ENCODE peak calls at places on chromosomes 5 and 9, in seven cellular contexts. S is kidney; Y is left ventricle myocardium superior; F is C1 segment of cervical spinal cord; E is stimulated activated CD8-positive, alpha-beta memory T cell treated with anti-CD3 and anti-CD28 coated beads, Interleukin-15, amount 100 ng/mL, for 24 hours; T is cardiac fibroblast; I is activated CD4-positive, CD25-positive, alpha-beta regulatory T cell treated with anti-CD3 and anti-CD28 coated beads, Interleukin-2, amount 50 U/mL, for 72 hours. P is an unnamed sample.

GRCh38 chr9:122350577-122351355 is 20.1 kb upstream of the PTGS1 start:
- DNase-seq in S (peak; percentile 90), Y (peak; percentile 89), F (peak; percentile 68), E (peak; percentile 68), T (peak; percentile 75), I (peak; percentile 83), P (peak; percentile 87)

GRCh38 chr9:93682155-93682968 is 106.0 kb downstream of the PHF2 start:
- DNase-seq in S (peak; percentile 82), Y (peak; percentile 76), F (no peak), E (peak; percentile 38), T (peak; percentile 62), I (peak; percentile 73), P (peak; percentile 64)

GRCh38 chr5:174245506-174245905 is 200.0 kb downstream of the NSG2 start:
- DNase-seq in S (no peak), Y (no peak), F (no peak), E (no peak), T (no peak), I (no peak), P (no peak)

GRCh38 chr5:145056805-145057204 is 778.3 kb downstream of the PRELID2 start:
- DNase-seq in S (no peak), Y (no peak), F (no peak), E (no peak), T (peak; percentile 33), I (no peak), P (no peak)

GRCh38 chr9:98995059-98995665 is 51.5 kb downstream of the COL15A1 start:
- DNase-seq in S (no peak), Y (peak; percentile 85), F (no peak), E (no peak), T (peak; percentile 59), I (no peak), P (no peak)

GRCh38 chr5:149237662-149238061 is 34.0 kb upstream of the AFAP1L1 start:
- DNase-seq in S (no peak), Y (no peak), F (no peak), E (no peak), T (no peak), I (no peak), P (no peak)

GRCh38 chr5:176542135-176542595 is 5.0 kb upstream of the RNF44 start:
- DNase-seq in S (peak; percentile 76), Y (peak; percentile 52), F (no peak), E (no peak), T (no peak), I (peak; percentile 76), P (no peak)

GRCh38 chr5:153699035-153699434 is 208.6 kb downstream of the GRIA1 start:
- DNase-seq in S (no peak), Y (no peak), F (no peak), E (no peak), T (no peak), I (no peak), P (no peak)

GRCh38 chr9:120866651-120867050 is 10.3 kb downstream of the PHF19 start:
- DNase-seq in S (no peak), Y (no peak), F (no peak), E (no peak), T (no peak), I (no peak), P (no peak)

GRCh38 chr9:76887003-76887821 is 18.7 kb downstream of the PRUNE2 start:
- DNase-seq in S (no peak), Y (no peak), F (no peak), E (no peak), T (no peak), I (no peak), P (no peak)

GRCh38 chr5:82984786-82985762 is 92.1 kb downstream of the TMEM167A start:
- DNase-seq in S (no peak), Y (no peak), F (no peak), E (no peak), T (no peak), I (no peak), P (no peak)

GRCh38 chr9:98869866-98870265 is 62.4 kb downstream of the GALNT12 start:
- DNase-seq in S (no peak), Y (no peak), F (no peak), E (no peak), T (no peak), I (no peak), P (no peak)

GRCh38 chr5:143791848-143792701 is 19.9 kb upstream of the HMHB1 start:
- DNase-seq in S (no peak), Y (no peak), F (no peak), E (no peak), T (peak; percentile 18), I (no peak), P (no peak)

GRCh38 chr9:108761530-108762347 is 94.0 kb downstream of the ACTL7B start:
- DNase-seq in S (no peak), Y (peak; percentile 58), F (no peak), E (peak; percentile 1), T (peak; percentile 69), I (no peak), P (peak; percentile 70)

GRCh38 chr5:20974423-20974822 is 986.4 kb upstream of the CDH18 start:
- DNase-seq in S (no peak), Y (no peak), F (no peak), E (no peak), T (no peak), I (no peak), P (no peak)

GRCh38 chr5:137312060-137312459 is 187.1 kb downstream of the SPOCK1 start:
- DNase-seq in S (no peak), Y (no peak), F (no peak), E (no peak), T (no peak), I (no peak), P (peak; percentile 26)

GRCh38 chr5:126534543-126534942 is 60.5 kb downstream of the ALDH7A1 start:
- DNase-seq in S (no peak), Y (no peak), F (no peak), E (no peak), T (no peak), I (no peak), P (no peak)

GRCh38 chr5:142717582-142718215 is 31.8 kb upstream of the FGF1 start:
- DNase-seq in S (no peak), Y (no peak), F (no peak), E (no peak), T (peak; percentile 84), I (no peak), P (no peak)

GRCh38 chr9:88578486-88579362 is 43.7 kb downstream of the NXNL2 start:
- DNase-seq in S (peak; percentile 92), Y (peak; percentile 88), F (peak; percentile 33), E (peak; percentile 63), T (peak; percentile 81), I (peak; percentile 84), P (peak; percentile 80)

GRCh38 chr5:98769256-98770157 is 4.0 kb upstream of the RGMB start:
- DNase-seq in S (peak; percentile 79), Y (peak; percentile 48), F (no peak), E (no peak), T (peak; percentile 70), I (peak; percentile 37), P (no peak)

GRCh38 chr9:114250235-114250568 is 72.7 kb upstream of the ORM1 start:
- DNase-seq in S (no peak), Y (peak; percentile 94), F (peak; percentile 43), E (no peak), T (peak; percentile 8), I (no peak), P (peak; percentile 69)

GRCh38 chr9:2439957-2440356 is 181.6 kb upstream of the VLDLR start:
- DNase-seq in S (no peak), Y (no peak), F (no peak), E (no peak), T (no peak), I (no peak), P (no peak)

GRCh38 chr5:131209506-131210191 is 38.9 kb downstream of the LYRM7 start:
- DNase-seq in S (no peak), Y (no peak), F (no peak), E (no peak), T (no peak), I (no peak), P (no peak)

GRCh38 chr5:41869150-41869738 is 981 bp downstream of the OXCT1 start:
- DNase-seq in S (peak; percentile 81), Y (peak; percentile 91), F (peak; percentile 47), E (no peak), T (peak; percentile 22), I (peak; percentile 30), P (peak; percentile 83)

GRCh38 chr5:119070578-119070827 is 384 bp upstream of the DMXL1 start:
- DNase-seq in S (peak; percentile 92), Y (peak; percentile 90), F (peak; percentile 71), E (peak; percentile 37), T (no peak), I (no peak), P (peak; percentile 95)

GRCh38 chr9:136326061-136326776 is 1.1 kb upstream of the GPSM1 start:
- DNase-seq in S (peak; percentile 75), Y (peak; percentile 39), F (no peak), E (no peak), T (peak; percentile 23), I (no peak), P (no peak)

GRCh38 chr5:150289551-150290390 is at the start of gene CAMK2A:
- DNase-seq in S (peak; percentile 54), Y (no peak), F (no peak), E (no peak), T (no peak), I (no peak), P (no peak)

GRCh38 chr9:503881-504852 is 289.5 kb downstream of the DOCK8 start:
- DNase-seq in S (peak; percentile 90), Y (peak; percentile 91), F (peak; percentile 13), E (peak; percentile 46), T (peak; percentile 30), I (peak; percentile 81), P (peak; percentile 66)

GRCh38 chr5:81122271-81122670 is 110.9 kb upstream of the CKMT2 start:
- DNase-seq in S (no peak), Y (no peak), F (no peak), E (no peak), T (no peak), I (no peak), P (no peak)

GRCh38 chr5:85488295-85488694 is 1103.6 kb upstream of the EDIL3 start:
- DNase-seq in S (no peak), Y (no peak), F (no peak), E (no peak), T (no peak), I (no peak), P (no peak)

GRCh38 chr5:51997908-51998307 is 614.7 kb downstream of the ISL1 start:
- DNase-seq in S (no peak), Y (no peak), F (no peak), E (no peak), T (no peak), I (no peak), P (no peak)